ENCODE peak calls at places on chromosomes 6 and 20, in four cellular contexts. H is neuronal stem cell, F is IMR-90, M is H9. T is an unnamed sample.

GRCh38 chr6:167795874-167796667 is 30.6 kb upstream of the AFDN start:
- DNase-seq in H (no peak), F (no peak), M (peak), T (no peak)

GRCh38 chr6:150685860-150686259 is 86.2 kb downstream of the PLEKHG1 start:
- DNase-seq in H (no peak), F (peak), M (peak), T (no peak)

GRCh38 chr6:38843798-38844197 is 128.7 kb downstream of the DNAH8 start:
- DNase-seq in H (no peak), F (no peak), M (peak), T (no peak)

GRCh38 chr6:42564496-42564890 is 664 bp downstream of the UBR2 start:
- DNase-seq in H (no peak), F (no peak), M (no peak), T (peak)

GRCh38 chr6:111985202-111985731 is 68.6 kb upstream of the CCN6 start:
- DNase-seq in H (no peak), F (peak), M (peak), T (peak)

GRCh38 chr6:164507197-164507957 is 802.0 kb downstream of the C6orf118 start:
- DNase-seq in H (no peak), F (no peak), M (no peak), T (peak)

GRCh38 chr20:58523916-58524315 is 8.7 kb upstream of the APCDD1L start:
- DNase-seq in H (no peak), F (peak), M (no peak), T (peak)

GRCh38 chr20:52999040-52999439 is 26.9 kb downstream of the TSHZ2 start:
- DNase-seq in H (no peak), F (no peak), M (no peak), T (no peak)

GRCh38 chr20:9581509-9581908 is 67.1 kb downstream of the LAMP5 start:
- DNase-seq in H (no peak), F (no peak), M (no peak), T (no peak)

GRCh38 chr20:5715068-5715841 is 34.9 kb upstream of the SHLD1 start:
- DNase-seq in H (no peak), F (no peak), M (no peak), T (no peak)

GRCh38 chr20:10832146-10832545 is 158.3 kb upstream of the JAG1 start:
- DNase-seq in H (no peak), F (peak), M (no peak), T (no peak)

GRCh38 chr20:58169441-58169840 is 59.0 kb downstream of the ANKRD60 start:
- DNase-seq in H (no peak), F (peak), M (no peak), T (no peak)

GRCh38 chr20:9235518-9235917 is 166.6 kb downstream of the PLCB4 start:
- DNase-seq in H (no peak), F (peak), M (no peak), T (peak)

GRCh38 chr6:157761331-157761921 is 61.6 kb upstream of the SNX9 start:
- DNase-seq in H (no peak), F (peak), M (no peak), T (peak)

GRCh38 chr20:8309638-8310037 is 177.6 kb downstream of the PLCB1 start:
- DNase-seq in H (peak), F (peak), M (peak), T (no peak)

GRCh38 chr6:153956807-153957206 is 82.2 kb upstream of the OPRM1 start:
- DNase-seq in H (no peak), F (no peak), M (no peak), T (peak)
- H3K18ac ChIP-seq in H (no peak), F (no peak), M (no peak), T (no peak)

DNA sequence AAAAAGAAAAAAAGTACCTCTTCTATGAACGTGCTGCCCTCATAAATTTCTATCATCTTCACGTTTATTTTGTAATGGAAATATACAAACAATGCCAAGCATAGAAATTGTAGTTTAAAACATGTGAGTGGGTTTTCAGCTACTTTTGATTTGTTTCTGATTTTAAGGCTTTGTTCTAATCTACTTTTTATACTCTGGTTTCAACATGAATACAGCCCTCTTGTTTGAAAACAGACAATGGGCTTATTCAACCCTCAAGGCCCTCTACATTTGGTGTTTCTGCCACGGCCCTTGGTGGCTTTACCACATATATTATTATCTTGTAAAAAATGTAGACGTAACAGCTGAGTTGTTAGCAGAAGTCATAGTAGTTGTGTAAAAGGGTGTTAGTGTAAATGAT is 153.9 kb downstream of the SOX4 start:
- DNase-seq in H (no peak), F (no peak), M (no peak), T (no peak)
- H2BK5ac ChIP-seq in H (no peak), F (no peak), M (no peak), T (no peak)

GRCh38 chr6:26019261-26019845 is 56.8 kb downstream of the TRIM38 start:
- DNase-seq in H (no peak), F (no peak), M (no peak), T (no peak)
- H2AFZ ChIP-seq in H (no peak), F (no peak), M (no peak), T (no peak)

GRCh38 chr20:17895641-17896246 is 72.8 kb downstream of the SNX5 start:
- DNase-seq in H (no peak), F (peak), M (no peak), T (peak)
- H3K18ac ChIP-seq in H (no peak), F (peak), M (no peak), T (no peak)

GRCh38 chr6:106290032-106290431 is 35.5 kb downstream of the ATG5 start:
- DNase-seq in H (no peak), F (no peak), M (no peak), T (no peak)
- H2BK5ac ChIP-seq in H (no peak), F (no peak), M (no peak), T (no peak)

DNA sequence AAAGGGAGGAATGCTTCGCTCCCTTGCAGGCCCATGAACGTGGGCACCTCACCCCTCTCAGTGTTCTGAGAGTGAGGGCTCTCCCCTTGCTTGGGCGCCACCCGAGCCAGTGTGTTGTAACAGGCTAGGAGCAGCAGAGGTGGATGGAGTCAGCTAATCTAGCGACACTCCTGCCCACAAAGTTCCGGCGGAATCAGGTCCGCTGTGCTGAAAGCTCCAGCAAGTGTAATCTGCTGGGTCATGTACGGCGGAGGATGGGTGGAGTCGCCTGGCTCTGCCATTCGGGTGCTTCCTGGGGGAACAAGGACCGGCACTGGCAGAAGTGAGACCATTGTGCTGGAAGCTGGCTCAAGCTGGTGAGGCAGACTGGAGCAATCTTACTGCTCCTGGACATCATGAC is 1310.1 kb downstream of the EPHA7 start:
- DNase-seq in H (no peak), F (no peak), M (no peak), T (no peak)
- H2AFZ ChIP-seq in H (no peak), F (no peak), M (no peak), T (no peak)

GRCh38 chr6:98847767-98848538 is 13.6 kb downstream of the POU3F2 start:
- DNase-seq in H (no peak), F (no peak), M (peak), T (no peak)
- H3K18ac ChIP-seq in H (peak), F (no peak), M (no peak), T (no peak)

GRCh38 chr20:38165966-38166706 is 1.1 kb upstream of the TGM2 start:
- DNase-seq in H (no peak), F (peak), M (no peak), T (peak)
- H2BK5ac ChIP-seq in H (no peak), F (peak), M (no peak), T (no peak)

T was measured in mesenchymal stem cell.